ENCODE peak calls at places on chromosomes 11 and 22, in six cellular contexts. D is iris pigment epithelial cell, N is ureter, Z is NCI-H774, R is T-helper 22 cell, E is upper lobe of right lung. P is an unnamed sample.

GRCh38 chr11:103529217-103529684 is 420.0 kb downstream of the DYNC2H1 start:
- DNase-seq in D (peak; percentile 79), Z (no peak), R (no peak), N (no peak), E (no peak), P (no peak)

GRCh38 chr11:33933607-33934006 is 41.7 kb upstream of the LMO2 start:
- DNase-seq in R (no peak), Z (no peak), E (no peak), D (no peak), N (no peak), P (no peak)

GRCh38 chr11:5737672-5738071 is 1.4 kb downstream of the OR56B1 start:
- DNase-seq in N (no peak), R (no peak), E (no peak), D (peak; percentile 15), Z (no peak), P (no peak)

GRCh38 chr11:18836415-18836814 is 44.8 kb upstream of the PTPN5 start:
- DNase-seq in D (peak; percentile 6), R (no peak), Z (no peak), E (no peak), N (no peak), P (no peak)

GRCh38 chr11:92837595-92837994 is 131.9 kb upstream of the MTNR1B start:
- DNase-seq in R (no peak), E (no peak), D (no peak), Z (peak; percentile 32), N (no peak), P (no peak)

GRCh38 chr11:106076421-106076922 is 675 bp downstream of the KBTBD3 start:
- DNase-seq in Z (peak; percentile 31), D (peak; percentile 14), E (no peak), N (no peak), R (no peak), P (no peak)

GRCh38 chr22:49575703-49576081 is 252.0 kb downstream of the BRD1 start:
- DNase-seq in N (peak; percentile 24), Z (no peak), D (no peak), E (no peak), R (no peak), P (no peak)

GRCh38 chr11:33967451-33967850 is 75.6 kb upstream of the LMO2 start:
- DNase-seq in D (no peak), Z (no peak), R (no peak), E (no peak), N (no peak), P (no peak)

GRCh38 chr11:65896009-65896999 is 3.9 kb downstream of the FOSL1 start:
- DNase-seq in Z (no peak), E (no peak), R (no peak), D (no peak), N (no peak), P (no peak)

GRCh38 chr22:35333220-35333619 is 33.5 kb downstream of the TOM1 start:
- DNase-seq in E (no peak), D (no peak), N (no peak), R (no peak), Z (no peak), P (no peak)

GRCh38 chr11:95698939-95699562 is 90.5 kb downstream of the FAM76B start:
- DNase-seq in R (no peak), D (peak; percentile 15), Z (no peak), N (no peak), E (no peak), P (no peak)

GRCh38 chr22:45318168-45318557 is 8.4 kb downstream of the FAM118A start:
- DNase-seq in E (peak; percentile 74), N (peak; percentile 82), R (peak; percentile 83), D (peak; percentile 96), Z (peak; percentile 34), P (no peak)

GRCh38 chr22:43838571-43839307 is 23.6 kb downstream of the SULT4A1 start:
- DNase-seq in N (no peak), E (no peak), Z (no peak), D (no peak), R (no peak), P (no peak)

GRCh38 chr11:29333993-29334780 is 682.6 kb downstream of the KCNA4 start:
- DNase-seq in E (no peak), Z (peak; percentile 24), N (no peak), D (peak; percentile 86), R (no peak), P (no peak)

GRCh38 chr11:67270256-67271211 is 4.3 kb downstream of the GRK2 start:
- DNase-seq in Z (no peak), R (no peak), D (no peak), N (no peak), E (peak; percentile 67), P (peak; percentile 90)

GRCh38 chr11:45100338-45100737 is 46.1 kb upstream of the PRDM11 start:
- DNase-seq in D (peak; percentile 57), Z (no peak), E (no peak), R (no peak), N (no peak), P (no peak)

GRCh38 chr11:119192111-119192510 is 6.8 kb downstream of the NHERF4 start:
- DNase-seq in D (peak; percentile 56), Z (no peak), E (no peak), R (no peak), N (no peak), P (no peak)

GRCh38 chr11:1225386-1226225 is 2.7 kb downstream of the MUC5B start:
- DNase-seq in R (no peak), N (no peak), Z (no peak), E (peak; percentile 53), D (no peak), P (peak; percentile 70)

GRCh38 chr11:345179-345578 is 24.1 kb upstream of the B4GALNT4 start:
- DNase-seq in D (no peak), E (no peak), R (no peak), N (no peak), Z (no peak), P (no peak)

GRCh38 chr22:48961705-48962104 is 866.0 kb downstream of the BRD1 start:
- DNase-seq in Z (no peak), D (no peak), E (no peak), N (peak; percentile 17), R (no peak), P (peak; percentile 31)

GRCh38 chr11:86134580-86135318 is 65.9 kb upstream of the PICALM start:
- DNase-seq in E (no peak), Z (no peak), D (no peak), N (no peak), R (no peak), P (no peak)